ENCODE peak calls at places on chromosomes 16 and 17, in ten cellular contexts. K is WERI-Rb-1; M is effector memory CD4-positive, alpha-beta T cell; L is CD4-positive, alpha-beta memory T cell; F is AG04450; E is hepatocyte; U is ascending aorta; Y is neural progenitor cell; R is neuronal stem cell; N is PC-9. V is an unnamed sample. For H3K27me3, the result is how much of the 10 kb centered on the place peaks cover.

GRCh38 chr17:60149691-60150582 is at the start of gene CA4:
- DNase-seq in F (no peak), K (peak), M (no peak), Y (peak), R (no peak), E (no peak), U (no peak), N (no peak), L (no peak), V (peak)

GRCh38 chr16:77457046-77457445 is 22.2 kb upstream of the ADAMTS18 start:
- DNase-seq in L (no peak), U (no peak), K (no peak), R (no peak), N (no peak), Y (no peak), F (no peak), M (no peak), E (no peak), V (no peak)

GRCh38 chr17:69427486-69428197 is 13.1 kb downstream of the MAP2K6 start:
- DNase-seq in Y (no peak), N (no peak), R (no peak), K (no peak), L (no peak), E (no peak), U (no peak), M (no peak), F (no peak), V (no peak)

GRCh38 chr16:7025616-7026190 is 306.9 kb upstream of the RBFOX1 start:
- DNase-seq in R (peak), F (no peak), L (no peak), Y (peak), M (no peak), U (peak), N (peak), E (peak), K (peak), V (peak)

GRCh38 chr17:19311421-19312215 is 50.9 kb downstream of the B9D1 start:
- DNase-seq in N (no peak), Y (no peak), R (no peak), U (no peak), F (no peak), K (no peak), E (no peak), M (no peak), L (no peak), V (no peak)

GRCh38 chr16:52742608-52743007 is 195.7 kb upstream of the TOX3 start:
- DNase-seq in Y (no peak), R (no peak), F (no peak), L (no peak), M (no peak), E (no peak), U (no peak), K (no peak), N (no peak), V (no peak)

GRCh38 chr16:1461146-1461545 is 13.7 kb downstream of the CLCN7 start:
- DNase-seq in M (no peak), N (no peak), L (no peak), F (no peak), R (no peak), E (peak), K (no peak), U (no peak), Y (no peak), V (no peak)

GRCh38 chr17:80379348-80379747 is 35.6 kb upstream of the ENDOV start:
- DNase-seq in U (no peak), L (no peak), Y (no peak), K (no peak), E (no peak), N (no peak), M (no peak), F (no peak), R (no peak), V (no peak)

GRCh38 chr16:87000007-87000406 is 317.2 kb downstream of the C16orf95 start:
- DNase-seq in F (no peak), N (no peak), R (no peak), E (peak), K (no peak), M (no peak), Y (no peak), U (peak), L (no peak), V (no peak)

GRCh38 chr16:88940196-88941050 is 36.6 kb downstream of the CBFA2T3 start:
- DNase-seq in E (no peak), M (no peak), R (no peak), L (no peak), N (no peak), K (peak), U (no peak), Y (peak), F (no peak), V (peak)

DNA sequence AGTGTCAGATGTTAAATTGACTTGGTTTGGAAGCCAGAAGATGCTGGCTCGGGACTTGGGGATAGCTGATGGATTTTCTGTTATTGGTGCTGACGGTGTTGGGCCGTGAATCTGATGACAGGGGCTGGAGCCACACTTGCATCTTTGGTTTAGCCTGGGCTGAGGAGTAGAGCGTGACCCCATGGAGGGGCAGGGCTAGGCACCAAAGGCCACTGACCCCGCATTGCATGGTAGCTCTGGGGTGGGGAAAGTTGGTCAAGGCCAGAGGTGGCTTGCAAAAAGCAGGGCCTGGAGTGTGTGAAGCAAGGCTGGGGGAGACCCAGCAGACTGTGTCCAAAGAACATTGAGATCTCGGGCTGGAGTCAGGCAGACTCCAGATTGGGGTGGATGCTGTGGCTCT is 25.3 kb downstream of the WSCD1 start:
- DNase-seq in K (no peak), L (no peak), N (no peak), R (no peak), Y (no peak), E (no peak), M (no peak), U (no peak), F (no peak), V (no peak)
- H3K4me3 ChIP-seq in K (no peak), L (no peak), N (no peak), R (no peak), Y (no peak), E (no peak), M (no peak), U (no peak), F (no peak), V (no peak)

DNA sequence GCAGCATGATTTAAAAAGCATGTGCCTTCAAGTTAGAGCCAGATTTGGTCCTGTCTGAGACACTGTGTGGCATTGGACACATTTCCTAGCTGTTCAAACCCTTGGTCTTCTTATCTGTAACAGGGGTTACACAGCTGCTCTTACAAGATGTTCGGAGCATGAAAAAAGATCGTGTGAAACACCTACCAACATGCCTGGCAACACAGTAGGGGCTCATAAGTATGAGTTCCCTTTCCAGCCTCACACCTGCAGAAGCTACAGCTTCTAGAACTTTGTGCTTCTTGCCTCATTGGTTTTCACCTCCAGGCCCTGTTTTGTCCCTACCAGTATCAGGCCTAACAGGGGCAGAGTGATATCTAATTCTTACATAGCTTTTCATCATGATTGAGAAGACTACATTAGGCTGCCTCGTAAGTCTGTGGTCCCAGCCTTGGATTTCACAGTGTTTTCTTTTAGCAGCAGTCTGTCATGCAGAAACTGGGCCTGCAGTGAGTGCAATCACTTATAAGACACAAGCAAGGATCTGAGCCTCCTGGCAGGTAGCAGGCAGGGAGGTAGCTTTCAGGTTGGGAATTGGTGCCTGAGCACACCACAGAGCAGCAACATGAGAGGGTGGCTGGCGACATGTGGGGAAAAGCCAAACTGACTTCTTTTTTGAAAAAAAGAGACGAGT is 78.8 kb downstream of the CCDC182 start:
- DNase-seq in N (no peak), Y (no peak), M (no peak), L (no peak), F (no peak), K (peak), E (no peak), R (no peak), U (peak), V (no peak)
- H3K27me3 ChIP-seq in N (under half), Y (under half), M (under half), L (under half), F (under half), K (under half), E (under half), R (under half), U (under half), V (under half)

GRCh38 chr17:42579794-42580551 is 2.4 kb upstream of the PSMC3IP start:
- DNase-seq in N (no peak), Y (no peak), K (peak), R (no peak), L (no peak), U (no peak), F (no peak), E (no peak), M (no peak), V (no peak)

GRCh38 chr17:42578282-42578869 is 847 bp upstream of the PSMC3IP start:
- DNase-seq in M (peak), K (peak), N (peak), E (peak), U (peak), R (peak), Y (peak), L (peak), F (no peak), V (peak)

GRCh38 chr17:42577140-42577531 is 393 bp downstream of the PSMC3IP start:
- DNase-seq in R (peak), E (no peak), N (no peak), M (no peak), K (no peak), Y (no peak), F (no peak), U (no peak), L (no peak), V (no peak)

GRCh38 chr17:42574463-42574862 is 3.1 kb downstream of the PSMC3IP start:
- DNase-seq in M (no peak), F (no peak), U (no peak), R (no peak), K (no peak), N (no peak), Y (no peak), E (no peak), L (no peak), V (no peak)

DNA sequence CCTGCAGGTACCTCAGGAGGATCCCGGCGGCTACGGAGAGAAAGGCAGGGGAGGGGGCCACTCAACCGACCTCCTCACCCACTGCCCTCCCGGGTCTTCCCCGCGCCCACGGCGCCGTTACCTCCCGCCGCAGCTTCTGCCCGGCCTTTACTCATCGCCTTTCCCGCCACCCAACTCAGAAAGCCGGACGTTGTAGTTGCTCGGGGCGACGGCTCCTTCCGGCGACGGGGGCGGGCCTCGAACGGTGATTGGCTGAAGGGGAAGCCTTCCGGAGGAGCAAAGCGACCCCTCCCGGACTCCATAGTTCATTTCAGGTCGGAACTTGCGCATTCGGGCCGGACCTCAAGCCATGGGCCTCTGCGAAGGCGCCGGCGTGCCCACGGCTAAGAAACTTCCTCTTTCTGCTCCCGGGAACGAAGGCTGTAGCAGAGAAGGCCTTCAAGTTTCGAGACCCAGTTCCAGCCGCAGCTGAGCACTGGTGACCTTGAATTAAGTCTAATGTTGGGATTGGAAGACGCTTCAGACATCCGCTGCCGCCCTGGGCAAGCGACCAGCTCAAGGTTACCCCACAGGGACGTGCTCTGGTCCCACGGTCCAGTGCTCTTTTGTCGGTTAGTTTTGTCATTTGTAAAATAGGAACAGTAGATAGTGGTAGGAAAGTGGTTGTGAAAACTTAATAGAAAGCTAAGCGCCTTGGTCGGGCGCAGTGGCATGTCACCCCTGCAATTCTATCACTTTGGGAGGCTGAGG is at the start of gene PSMC3IP:
- DNase-seq in E (peak), N (peak), K (peak), F (peak), R (peak), L (peak), Y (peak), M (peak), U (peak), V (peak)
- H3K4me3 ChIP-seq in E (peak), N (peak), K (peak), F (peak), R (peak), L (peak), Y (peak), M (peak), U (peak), V (peak)

DNA sequence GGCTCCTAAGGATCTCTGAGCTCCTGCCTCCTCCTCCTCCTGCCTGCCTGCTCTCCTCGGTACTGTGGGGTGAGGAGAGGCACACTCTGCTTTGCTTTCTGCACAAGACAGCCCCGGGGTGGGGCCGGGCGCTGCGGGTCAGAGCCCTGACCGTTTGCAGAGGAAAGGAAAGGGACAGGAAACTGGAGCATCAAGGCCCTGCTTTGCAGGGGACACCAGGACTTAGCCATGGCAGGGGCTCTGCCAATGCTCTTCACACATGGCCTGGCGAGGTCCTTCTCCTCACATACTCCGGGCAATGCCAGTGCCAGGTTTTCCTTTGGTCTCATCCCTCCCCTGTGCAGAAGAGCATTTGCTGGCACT is 23.7 kb upstream of the DOC2B start:
- DNase-seq in N (no peak), F (no peak), K (no peak), R (no peak), L (no peak), E (no peak), M (no peak), U (no peak), Y (no peak), V (no peak)
- H3K27me3 ChIP-seq in N (under half), F (under half), K (under half), R (under half), L (under half), E (under half), M (under half), U (under half), Y (under half), V (under half)

DNA sequence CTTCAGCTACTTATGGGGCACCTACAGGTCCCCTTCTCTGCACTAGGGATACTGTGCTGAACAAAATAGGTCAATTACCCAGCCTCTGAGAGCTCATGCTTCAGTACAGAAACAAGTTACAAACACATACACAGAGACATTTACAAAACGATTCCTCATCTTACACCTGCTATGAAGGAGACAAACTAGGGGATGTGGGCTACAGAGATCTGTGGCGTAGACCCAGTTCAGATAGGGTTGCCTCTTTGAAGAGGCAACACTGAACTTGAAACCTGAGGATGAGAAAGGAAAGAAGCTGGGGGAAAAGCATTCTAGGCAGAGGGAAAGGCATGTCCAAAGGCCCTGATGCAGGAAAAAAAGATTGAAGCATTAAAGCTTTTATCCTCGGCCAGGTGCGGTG is 5.2 kb downstream of the IL21R start:
- DNase-seq in F (no peak), N (no peak), M (no peak), R (no peak), K (no peak), E (no peak), Y (no peak), L (peak), U (no peak), V (no peak)
- H3K4me3 ChIP-seq in F (no peak), N (no peak), M (no peak), R (no peak), K (no peak), E (no peak), Y (no peak), L (no peak), U (no peak), V (no peak)

DNA sequence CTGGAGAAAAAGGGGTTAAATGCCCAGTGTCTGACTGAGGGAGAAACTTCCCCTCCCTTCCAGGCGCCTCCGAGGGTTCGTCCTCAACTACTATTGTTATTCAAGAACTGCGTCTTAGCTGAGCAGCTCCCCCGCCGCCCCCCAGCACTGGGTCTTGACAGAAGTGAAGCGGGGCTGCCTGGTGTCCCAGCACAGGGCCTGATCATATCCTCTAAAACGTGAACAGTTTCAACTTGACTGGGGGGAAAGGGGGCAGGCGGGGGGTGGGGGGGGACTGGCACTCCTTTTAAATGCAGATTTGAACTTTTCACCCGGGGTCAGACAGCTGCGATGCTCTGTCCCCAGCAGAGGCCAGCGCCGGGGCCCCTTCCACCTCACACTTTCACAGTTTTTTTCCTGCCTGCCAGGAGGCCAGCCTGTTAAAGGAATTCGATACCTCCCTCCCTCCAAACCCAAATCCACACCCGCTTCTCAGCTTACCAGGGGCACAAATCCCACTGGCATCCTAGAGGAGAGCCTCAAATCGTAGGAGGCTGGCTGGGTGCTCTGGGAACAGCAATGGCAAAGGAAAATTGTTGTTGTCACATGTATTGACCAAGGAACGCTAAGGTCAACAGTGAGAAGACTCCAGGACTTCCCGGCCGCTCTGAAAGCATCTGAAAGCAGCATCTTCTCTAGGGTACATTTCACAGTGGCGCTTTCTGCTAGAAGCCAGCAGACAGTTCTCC is 14.5 kb downstream of the ZFHX3 start:
- DNase-seq in R (no peak), M (no peak), N (no peak), L (no peak), K (no peak), Y (peak), F (no peak), E (no peak), U (no peak), V (peak)
- H3K27me3 ChIP-seq in R (under half), M (under half), N (under half), L (under half), K (under half), Y (half or more), F (under half), E (under half), U (under half), V (half or more)

GRCh38 chr16:79595261-79595660 is 5.3 kb downstream of the MAF start:
- DNase-seq in R (no peak), N (no peak), Y (no peak), K (no peak), F (no peak), E (no peak), M (no peak), L (no peak), U (no peak), V (no peak)

GRCh38 chr16:79589495-79590134 is 10.9 kb downstream of the MAF start:
- DNase-seq in L (no peak), Y (no peak), R (no peak), E (no peak), U (no peak), F (no peak), M (no peak), K (no peak), N (no peak), V (peak)

GRCh38 chr16:79593754-79594153 is 6.8 kb downstream of the MAF start:
- DNase-seq in F (no peak), N (no peak), E (no peak), K (no peak), U (no peak), L (no peak), R (no peak), Y (no peak), M (no peak), V (no peak)

GRCh38 chr16:79593074-79593531 is 7.4 kb downstream of the MAF start:
- DNase-seq in K (no peak), Y (no peak), F (no peak), E (no peak), N (no peak), U (no peak), L (no peak), R (no peak), M (no peak), V (no peak)

DNA sequence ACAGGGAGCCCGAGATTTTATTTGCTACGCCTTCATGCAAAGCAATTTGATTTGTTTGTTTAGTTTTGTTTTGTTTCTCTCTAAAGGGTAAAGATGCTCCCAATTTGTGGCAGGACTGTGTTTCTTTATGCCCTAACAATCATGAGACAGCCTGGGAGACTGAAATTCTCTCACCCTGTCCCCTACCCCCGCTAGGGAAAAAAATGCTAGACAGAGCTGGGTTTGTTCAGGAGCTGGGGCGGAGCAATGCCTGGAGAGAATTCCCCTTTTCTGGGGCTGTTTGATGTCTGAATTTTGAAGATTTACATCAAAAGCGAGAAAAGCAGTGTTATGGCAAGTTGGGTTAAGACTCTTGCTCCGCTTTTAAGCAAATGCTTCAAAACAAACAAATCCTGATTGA is 8.4 kb downstream of the MAF start:
- DNase-seq in L (no peak), M (no peak), R (no peak), K (no peak), U (no peak), F (no peak), N (no peak), Y (no peak), E (no peak), V (peak)
- H3K4me3 ChIP-seq in L (no peak), M (no peak), R (no peak), K (no peak), U (no peak), F (no peak), N (no peak), Y (no peak), E (no peak), V (no peak)

V was measured in H7.